ENCODE peak calls at places on chromosomes 11 and 22, in six cellular contexts. F is PC-3, G is breast epithelium, X is HCT116, T is neuronal stem cell, E is hepatocyte. S is an unnamed sample. For H3K4me1 and H3K36me3, the result is how much of the 10 kb centered on the place peaks cover.

GRCh38 chr22:40054486-40054885 is 59.7 kb downstream of the FAM83F start:
- DNase-seq in T (no peak), G (no peak), E (no peak), X (no peak), F (no peak), S (no peak)

GRCh38 chr11:60992842-60993409 is 21.4 kb downstream of the CD6 start:
- DNase-seq in F (no peak), X (no peak), T (no peak), E (peak), G (no peak), S (no peak)

GRCh38 chr11:65108469-65109123 is 3.1 kb upstream of the TM7SF2 start:
- DNase-seq in E (no peak), G (no peak), T (no peak), X (no peak), F (no peak), S (no peak)

GRCh38 chr11:35529971-35530495 is 4.6 kb upstream of the PAMR1 start:
- DNase-seq in G (no peak), E (no peak), X (no peak), T (no peak), F (peak), S (no peak)

GRCh38 chr11:13008625-13009475 is at the start of gene RASSF10:
- DNase-seq in T (peak), E (peak), F (no peak), G (peak), X (no peak), S (peak)

GRCh38 chr11:108929241-108929640 is 264.4 kb downstream of the DDX10 start:
- DNase-seq in G (no peak), E (no peak), T (no peak), F (peak), X (peak), S (no peak)

GRCh38 chr11:67178878-67179277 is 59.8 kb downstream of the KDM2A start:
- DNase-seq in E (no peak), F (no peak), X (no peak), G (no peak), T (no peak), S (no peak)

GRCh38 chr22:40009953-40010751 is 15.4 kb downstream of the FAM83F start:
- DNase-seq in G (no peak), T (no peak), E (no peak), X (no peak), F (no peak), S (no peak)

GRCh38 chr11:125165111-125165663 is 636 bp downstream of the PKNOX2 start:
- DNase-seq in G (peak), X (no peak), F (peak), T (peak), E (peak), S (peak)

GRCh38 chr22:17191163-17191562 is 28.1 kb downstream of the ADA2 start:
- DNase-seq in G (no peak), T (no peak), E (no peak), F (peak), X (no peak), S (no peak)

GRCh38 chr11:33476945-33477584 is 219.9 kb downstream of the HIPK3 start:
- DNase-seq in G (no peak), E (no peak), F (peak), X (no peak), T (no peak), S (no peak)

DNA sequence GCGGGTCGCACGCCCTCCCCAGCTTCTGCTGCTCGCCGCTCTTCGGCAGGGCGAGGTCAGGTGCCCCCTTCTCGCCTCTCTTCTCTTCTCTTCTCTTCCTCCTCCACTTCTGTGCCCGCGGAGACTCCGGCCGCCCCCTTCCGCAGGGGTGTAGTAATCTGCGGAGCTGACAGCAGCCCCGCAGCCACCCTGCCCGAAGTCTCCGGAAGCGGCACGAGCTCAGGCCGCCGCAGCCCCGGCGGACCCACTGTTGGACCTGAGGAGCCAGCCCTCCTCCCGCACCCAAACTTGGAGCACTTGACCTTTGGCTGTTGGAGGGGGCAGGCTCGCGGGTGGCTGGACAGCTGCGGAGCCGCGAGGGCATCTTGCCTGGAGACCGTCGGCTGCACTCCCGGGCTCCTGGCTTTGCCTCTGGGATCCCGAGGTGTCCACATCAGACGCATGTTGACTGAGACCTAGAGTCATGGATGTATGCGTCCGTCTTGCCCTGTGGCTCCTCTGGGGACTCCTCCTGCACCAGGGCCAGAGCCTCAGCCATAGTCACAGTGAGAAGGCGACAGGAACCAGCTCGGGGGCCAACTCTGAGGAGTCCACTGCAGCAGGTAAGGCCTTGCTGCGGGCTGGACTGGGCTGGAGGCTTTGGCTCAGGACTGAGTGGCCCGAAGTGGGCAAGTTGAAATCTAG is 486 bp downstream of the STIM1 start:
- DNase-seq in F (peak), T (no peak), E (peak), X (no peak), G (no peak), S (peak)
- H3K4me1 ChIP-seq in F (under half), T (under half), E (under half), X (under half), G (under half), S (under half)

GRCh38 chr22:26466196-26466595 is 17.4 kb downstream of the HPS4 start:
- DNase-seq in E (no peak), F (no peak), X (no peak), G (no peak), T (no peak), S (no peak)
- H3K36me3 ChIP-seq in E (under half), F (under half), X (half or more), G (under half), T (under half), S (under half)

GRCh38 chr11:83057721-83058120 is 14.0 kb downstream of the RAB30 start:
- DNase-seq in G (no peak), T (no peak), F (no peak), E (no peak), X (no peak), S (no peak)
- H3K4me1 ChIP-seq in G (under half), T (under half), F (under half), E (under half), X (under half), S (under half)

GRCh38 chr11:4085575-4085974 is 9.0 kb upstream of the RRM1 start:
- DNase-seq in X (no peak), T (no peak), E (no peak), F (no peak), G (no peak), S (no peak)
- H3K36me3 ChIP-seq in X (under half), T (under half), E (under half), F (under half), G (under half), S (under half)

DNA sequence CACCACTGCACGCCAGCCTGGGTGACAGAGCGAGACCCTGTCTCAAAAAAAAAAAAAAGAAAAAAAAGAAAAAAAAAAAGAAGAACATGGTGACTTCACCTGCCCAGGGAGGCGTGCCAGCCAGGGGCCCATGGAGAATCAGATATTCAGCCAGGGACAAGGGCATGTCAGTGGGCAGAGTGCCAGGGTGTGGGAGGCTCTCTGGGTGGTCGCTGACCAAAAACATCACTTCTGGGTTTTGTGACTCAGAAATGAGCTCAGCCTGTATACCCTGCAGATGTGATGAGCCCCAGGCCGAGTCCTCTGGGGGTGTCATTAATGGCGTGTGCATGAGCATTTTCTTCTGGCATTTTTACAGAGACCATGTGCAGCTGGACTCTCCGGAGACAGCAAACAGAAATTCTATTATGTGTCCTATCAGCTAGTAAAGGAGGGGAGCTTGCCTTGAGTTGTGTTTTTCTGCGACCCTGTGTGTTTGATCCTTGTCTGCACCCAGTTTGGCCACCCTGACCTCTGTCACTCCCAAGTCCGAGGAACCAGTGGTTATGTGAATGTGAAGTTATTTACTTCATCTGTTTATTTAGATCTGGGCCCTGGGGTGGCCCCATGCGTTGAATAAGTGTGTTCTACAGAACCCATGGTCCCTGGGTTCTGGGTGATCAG is 53.6 kb downstream of the BCR start:
- DNase-seq in G (no peak), E (peak), T (no peak), F (peak), X (no peak), S (peak)
- H3K4me1 ChIP-seq in G (under half), E (under half), T (under half), F (under half), X (under half), S (half or more)